ENCODE peak calls at places on chromosomes 3 and 15, in five cellular contexts. J, N, T, R and S are unnamed samples. For H3K4me1, the result is how much of the 10 kb centered on the place peaks cover.

GRCh38 chr3:77939726-77940125 is 899.8 kb downstream of the ROBO2 start:
- DNase-seq in N (no peak), R (no peak), T (no peak), J (no peak), S (no peak)

GRCh38 chr3:187831125-187832051 is 86.1 kb upstream of the BCL6 start:
- DNase-seq in J (no peak), T (no peak), R (no peak), N (no peak), S (no peak)

GRCh38 chr15:32853667-32854066 is 135.9 kb downstream of the GREM1 start:
- DNase-seq in T (no peak), N (peak), J (no peak), R (no peak), S (no peak)

GRCh38 chr3:130393594-130393993 is 48.1 kb downstream of the COL6A5 start:
- DNase-seq in N (no peak), T (no peak), R (no peak), J (no peak), S (no peak)

GRCh38 chr3:23738946-23739345 is 66.8 kb upstream of the UBE2E1 start:
- DNase-seq in N (no peak), T (no peak), R (no peak), J (no peak), S (no peak)

GRCh38 chr3:178084938-178085816 is 451.1 kb upstream of the KCNMB2 start:
- DNase-seq in J (no peak), R (peak), T (peak), N (peak), S (no peak)

GRCh38 chr3:186217820-186218164 is 108.9 kb upstream of the ETV5 start:
- DNase-seq in R (no peak), T (no peak), N (no peak), J (no peak), S (no peak)

GRCh38 chr3:157151151-157151550 is 8.8 kb downstream of the CCNL1 start:
- DNase-seq in N (no peak), T (no peak), J (no peak), R (no peak), S (no peak)

GRCh38 chr3:160027541-160028195 is 39.0 kb downstream of the IL12A start:
- DNase-seq in T (no peak), R (no peak), J (no peak), N (no peak), S (no peak)

GRCh38 chr3:171018151-171018935 is 8.2 kb downstream of the SLC2A2 start:
- DNase-seq in T (no peak), R (no peak), J (no peak), N (peak), S (peak)

GRCh38 chr3:104816008-104816407 is 550.7 kb upstream of the ALCAM start:
- DNase-seq in R (no peak), J (no peak), T (no peak), N (no peak), S (no peak)

GRCh38 chr15:78048410-78048946 is 29.0 kb downstream of the TBC1D2B start:
- DNase-seq in J (no peak), R (no peak), N (no peak), T (no peak), S (no peak)

GRCh38 chr15:78051622-78052405 is 25.7 kb downstream of the TBC1D2B start:
- DNase-seq in R (no peak), J (peak), T (no peak), N (no peak), S (no peak)

GRCh38 chr15:78050851-78051250 is 26.7 kb downstream of the TBC1D2B start:
- DNase-seq in T (no peak), N (no peak), R (no peak), J (no peak), S (no peak)

GRCh38 chr15:78050441-78050809 is 27.1 kb downstream of the TBC1D2B start:
- DNase-seq in N (no peak), J (no peak), T (no peak), R (no peak), S (no peak)

DNA sequence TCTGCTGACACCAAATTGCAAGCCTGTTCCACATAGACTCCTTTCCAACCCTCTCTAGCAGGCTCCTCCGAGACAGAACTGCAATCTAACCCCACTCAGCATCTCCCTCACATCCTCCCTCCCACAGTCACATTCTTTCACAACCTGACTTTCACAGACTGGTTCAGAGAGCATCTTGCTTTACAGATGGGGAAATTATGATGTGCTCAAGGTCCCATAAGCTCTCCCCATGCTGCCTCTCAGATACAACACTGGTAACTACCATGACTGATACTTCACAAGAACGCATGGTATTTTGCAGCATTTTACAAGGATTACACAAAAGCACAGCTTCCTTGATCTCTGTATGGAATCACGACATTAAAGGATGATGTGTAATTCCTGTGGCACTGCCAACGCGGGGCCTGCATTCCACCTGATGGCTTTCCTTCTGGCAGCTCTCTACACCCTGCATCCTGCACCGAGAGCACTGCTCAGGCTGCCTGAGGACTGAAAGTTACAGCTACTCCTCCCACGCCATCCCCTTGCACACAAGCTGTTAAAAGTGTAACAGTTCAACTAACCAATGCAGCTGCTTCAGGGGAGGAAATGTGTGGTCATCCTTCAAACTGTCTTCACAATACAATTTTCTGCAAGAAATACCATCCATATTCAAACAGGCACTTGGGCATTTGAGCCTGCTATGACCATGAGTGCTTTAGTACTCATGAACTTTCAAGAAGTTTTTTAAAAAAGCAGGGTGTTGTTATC is 27.6 kb downstream of the TBC1D2B start:
- DNase-seq in N (no peak), T (no peak), R (no peak), J (peak), S (no peak)
- H3K4me1 ChIP-seq in N (under half), T (under half), R (under half), J (half or more), S (half or more)

DNA sequence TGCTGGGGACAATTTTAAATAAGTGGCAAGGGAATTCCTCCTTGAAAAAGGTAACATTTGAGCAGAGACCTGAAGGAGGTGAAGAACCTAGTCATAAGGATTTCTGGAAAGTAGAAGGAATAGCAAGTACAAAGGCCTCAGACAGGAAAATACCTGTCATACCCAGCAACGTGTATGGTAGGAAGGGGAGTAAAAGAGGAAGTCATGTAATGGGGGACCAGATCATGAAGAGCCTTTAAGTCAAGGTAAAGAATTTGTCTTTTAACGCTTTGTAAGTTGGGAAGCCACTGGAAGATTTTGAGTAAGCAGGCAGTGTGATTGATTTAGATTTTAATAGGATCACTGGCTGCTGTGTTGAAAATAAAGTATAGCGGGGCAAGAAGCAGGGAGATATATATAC is 43.4 kb upstream of the FAH start:
- DNase-seq in N (no peak), J (no peak), R (no peak), T (no peak), S (no peak)
- H3K4me1 ChIP-seq in N (under half), J (under half), R (under half), T (half or more), S (under half)

GRCh38 chr3:122306622-122306953 is 18.5 kb upstream of the CSTA start:
- DNase-seq in R (no peak), T (no peak), N (no peak), J (no peak), S (no peak)

GRCh38 chr3:122307987-122308386 is 17.1 kb upstream of the CSTA start:
- DNase-seq in N (no peak), J (no peak), R (no peak), T (no peak), S (no peak)

GRCh38 chr3:122307288-122307687 is 17.8 kb upstream of the CSTA start:
- DNase-seq in T (no peak), N (no peak), J (no peak), R (no peak), S (no peak)

GRCh38 chr3:122310361-122310760 is 14.7 kb upstream of the CSTA start:
- DNase-seq in J (no peak), N (no peak), T (no peak), R (no peak), S (no peak)

GRCh38 chr3:122305818-122306621 is 19.0 kb upstream of the CSTA start:
- DNase-seq in J (peak), N (peak), R (no peak), T (no peak), S (peak)
- H3K4me1 ChIP-seq in J (under half), N (under half), R (under half), T (under half), S (under half)

DNA sequence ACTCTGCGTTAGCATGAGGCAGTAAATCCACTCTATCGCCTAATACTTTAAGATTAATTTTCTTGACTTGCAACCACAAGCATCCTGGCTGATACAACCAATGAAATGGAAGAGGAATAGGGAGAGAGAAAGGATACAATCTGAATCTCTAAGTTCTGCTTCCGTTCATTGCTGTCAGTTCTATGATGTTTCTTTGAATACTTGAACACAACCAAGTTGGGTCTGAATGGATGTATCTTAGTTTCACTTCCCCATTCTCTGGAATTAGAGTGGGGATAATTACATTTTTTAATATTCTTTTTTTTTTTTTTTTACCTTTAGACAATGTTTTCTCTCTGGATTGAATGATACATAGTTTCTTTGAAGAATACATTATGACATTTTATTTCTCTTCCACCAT is 22.9 kb downstream of the PDE8A start:
- DNase-seq in R (no peak), J (peak), T (no peak), N (no peak), S (peak)
- H3K4me1 ChIP-seq in R (under half), J (under half), T (half or more), N (under half), S (under half)

DNA sequence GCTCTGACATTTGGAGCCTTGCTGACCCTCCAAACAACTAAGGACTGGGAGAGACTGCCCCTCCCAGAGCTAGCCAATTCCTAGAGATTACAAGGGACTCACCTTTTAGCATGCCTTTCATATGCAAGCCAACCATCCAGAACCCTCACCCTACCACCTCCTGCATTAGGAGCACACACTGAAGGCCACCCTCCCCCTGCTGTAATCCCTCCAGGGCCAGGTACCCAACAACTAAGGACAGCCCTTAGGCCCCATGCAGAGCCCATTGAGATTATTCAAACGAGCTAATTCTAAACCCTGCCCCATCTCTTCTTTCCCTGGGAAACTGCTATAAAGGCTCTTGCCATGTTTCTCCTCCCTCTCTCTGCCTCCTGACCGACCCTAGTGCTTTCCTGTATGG is 352.6 kb downstream of the ERC2 start:
- DNase-seq in N (peak), R (no peak), J (no peak), T (no peak), S (no peak)
- H3K4me1 ChIP-seq in N (under half), R (under half), J (under half), T (under half), S (under half)

GRCh38 chr15:30990036-30990435 is 1.4 kb downstream of the MTMR10 start:
- DNase-seq in J (peak), R (no peak), T (no peak), N (no peak), S (peak)
- H3K4me1 ChIP-seq in J (under half), R (under half), T (half or more), N (under half), S (under half)

GRCh38 chr3:45551214-45552010 is 43.1 kb upstream of the LIMD1 start:
- DNase-seq in R (peak), N (peak), T (peak), J (no peak), S (no peak)

GRCh38 chr3:45552031-45552772 is 42.3 kb upstream of the LIMD1 start:
- DNase-seq in T (no peak), N (peak), R (no peak), J (no peak), S (no peak)

GRCh38 chr3:45548724-45549123 is 45.8 kb upstream of the LIMD1 start:
- DNase-seq in R (no peak), N (no peak), T (no peak), J (no peak), S (no peak)

GRCh38 chr3:45547764-45548683 is 46.5 kb upstream of the LIMD1 start:
- DNase-seq in N (no peak), J (no peak), T (peak), R (peak), S (no peak)

DNA sequence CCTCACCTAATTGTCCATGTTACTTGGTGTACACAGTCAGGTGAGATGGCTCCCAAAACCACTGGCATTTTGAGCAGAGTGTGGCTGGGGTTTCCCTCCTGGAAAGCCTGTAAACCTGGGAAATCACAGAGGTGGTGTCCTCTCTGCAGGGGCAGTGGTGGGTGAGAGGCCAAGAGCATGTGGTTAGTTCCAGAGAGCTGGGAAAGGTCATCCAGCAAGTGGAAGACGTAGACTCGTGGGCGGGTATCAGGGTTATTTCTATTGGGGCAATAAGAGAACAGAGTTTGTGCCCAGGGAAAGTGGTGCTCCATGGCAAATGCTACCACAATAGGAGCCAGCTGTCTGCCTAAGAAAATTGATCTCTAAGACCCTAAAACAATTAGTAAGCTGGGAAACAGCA is 44.6 kb upstream of the LIMD1 start:
- DNase-seq in J (no peak), R (no peak), T (no peak), N (no peak), S (no peak)
- H3K4me1 ChIP-seq in J (under half), R (under half), T (half or more), N (under half), S (under half)